ENCODE peak calls at places on chromosome 14, in five cellular contexts. Q is NCI-H2081 treated with DMSO at 0.1 percent for 48 hours, K is ELR, E is fibroblast of pulmonary artery, L is GM12892. T is an unnamed sample.
A peak's percentile ranks its signal among the peaks of the same experiment; 100 is the strongest.

GRCh38 chr14:91924871-91925726 is 22.4 kb downstream of the FBLN5 start:
- DNase-seq in Q (no peak), K (no peak), E (peak; percentile 56), L (no peak), T (peak; percentile 71)

GRCh38 chr14:69096766-69097475 is 56.0 kb downstream of the DCAF5 start:
- DNase-seq in Q (no peak), K (peak; percentile 23), E (peak; percentile 48), L (no peak), T (no peak)

GRCh38 chr14:39232554-39233415 is 930 bp upstream of the MIA2 start:
- DNase-seq in Q (no peak), K (peak; percentile 51), E (peak; percentile 91), L (no peak), T (no peak)

GRCh38 chr14:39446131-39446744 is 14.0 kb upstream of the FBXO33 start:
- DNase-seq in Q (no peak), K (no peak), E (no peak), L (no peak), T (no peak)

GRCh38 chr14:75989134-75989533 is 3.6 kb downstream of the IFT43 start:
- DNase-seq in Q (no peak), K (peak; percentile 25), E (peak; percentile 94), L (no peak), T (no peak)

GRCh38 chr14:101858791-101859537 is 97.5 kb downstream of the PPP2R5C start:
- DNase-seq in Q (no peak), K (no peak), E (no peak), L (no peak), T (no peak)

GRCh38 chr14:53310412-53310811 is 157.3 kb upstream of the DDHD1 start:
- DNase-seq in Q (no peak), K (no peak), E (no peak), L (no peak), T (no peak)

GRCh38 chr14:61470261-61470953 is 149.0 kb downstream of the PRKCH start:
- DNase-seq in Q (peak; percentile 18), K (peak; percentile 97), E (peak; percentile 100), L (no peak), T (peak; percentile 90)

GRCh38 chr14:74239848-74240793 is 872 bp downstream of the VSX2 start:
- DNase-seq in Q (no peak), K (no peak), E (no peak), L (peak; percentile 41), T (peak; percentile 29)

GRCh38 chr14:53183071-53183470 is 29.9 kb upstream of the DDHD1 start:
- DNase-seq in Q (no peak), K (no peak), E (no peak), L (no peak), T (peak; percentile 64)

GRCh38 chr14:88281447-88281846 is 41.6 kb downstream of the KCNK10 start:
- DNase-seq in Q (no peak), K (no peak), E (no peak), L (no peak), T (no peak)

GRCh38 chr14:99562848-99563748 is 40.9 kb downstream of the CCDC85C start:
- DNase-seq in Q (peak; percentile 45), K (no peak), E (peak; percentile 75), L (no peak), T (no peak)

GRCh38 chr14:60646202-60646886 is 2.9 kb downstream of the SIX1 start:
- DNase-seq in Q (no peak), K (no peak), E (no peak), L (no peak), T (peak; percentile 72)

GRCh38 chr14:78254911-78255431 is 84.8 kb downstream of the NRXN3 start:
- DNase-seq in Q (peak; percentile 67), K (peak; percentile 16), E (no peak), L (no peak), T (no peak)

GRCh38 chr14:56487090-56487667 is 92.4 kb upstream of the TMEM260 start:
- DNase-seq in Q (no peak), K (peak; percentile 36), E (peak; percentile 63), L (no peak), T (peak; percentile 61)

GRCh38 chr14:61561657-61562276 is 133.5 kb upstream of the HIF1A start:
- DNase-seq in Q (no peak), K (peak; percentile 98), E (peak; percentile 100), L (no peak), T (peak; percentile 23)

GRCh38 chr14:24310666-24311604 is at the start of gene LTB4R:
- DNase-seq in Q (no peak), K (peak; percentile 77), E (peak; percentile 82), L (peak; percentile 65), T (peak; percentile 54)

GRCh38 chr14:104091061-104091926 is 5.8 kb downstream of the ASPG start:
- DNase-seq in Q (no peak), K (no peak), E (no peak), L (no peak), T (no peak)

GRCh38 chr14:72651715-72652114 is 242.2 kb downstream of the DPF3 start:
- DNase-seq in Q (no peak), K (no peak), E (no peak), L (no peak), T (no peak)

GRCh38 chr14:73741876-73742519 is 27.8 kb upstream of the PNMA1 start:
- DNase-seq in Q (no peak), K (no peak), E (no peak), L (no peak), T (peak; percentile 79)

GRCh38 chr14:24783791-24784190 is 149.8 kb upstream of the GZMB start:
- DNase-seq in Q (no peak), K (no peak), E (no peak), L (no peak), T (no peak)

GRCh38 chr14:91167380-91167770 is 53.5 kb downstream of the DGLUCY start:
- DNase-seq in Q (no peak), K (no peak), E (no peak), L (no peak), T (no peak)